ENCODE peak calls at places on chromosomes 4 and X, in seven cellular contexts. N is naive thymus-derived CD8-positive, alpha-beta T cell; F is stimulated activated CD8-positive, alpha-beta memory T cell treated with anti-CD3 and anti-CD28 coated beads, Interleukin-2, amount 100 ng/mL, for 48 hours; D is foreskin fibroblast; W is endothelial cell; R is skeletal muscle cell; C is fibroblast of lung. G is an unnamed sample.

GRCh38 chr4:11768251-11768972 is 339.7 kb upstream of the HS3ST1 start:
- DNase-seq in N (no peak), F (no peak), D (no peak), W (no peak), R (no peak), C (no peak), G (peak)

GRCh38 chr4:180106122-180106521 is 2137.1 kb upstream of the TENM3 start:
- DNase-seq in N (no peak), F (no peak), D (no peak), W (no peak), R (no peak), C (peak), G (no peak)

GRCh38 chr4:129239088-129239487 is 143.1 kb downstream of the C4orf33 start:
- DNase-seq in N (no peak), F (no peak), D (no peak), W (no peak), R (peak), C (peak), G (peak)

GRCh38 chr4:183746305-183747229 is 87.5 kb downstream of the TRAPPC11 start:
- DNase-seq in N (no peak), F (no peak), D (no peak), W (no peak), R (peak), C (no peak), G (no peak)

GRCh38 chr4:106315476-106315967 is 487 bp downstream of the TBCK start:
- DNase-seq in N (no peak), F (peak), D (no peak), W (no peak), R (no peak), C (peak), G (no peak)

GRCh38 chr4:188196134-188196735 is 57.0 kb downstream of the TRIML1 start:
- DNase-seq in N (no peak), F (no peak), D (no peak), W (no peak), R (no peak), C (peak), G (no peak)

GRCh38 chrX:16712116-16712824 is at the start of gene CTPS2:
- DNase-seq in N (peak), F (peak), D (peak), W (peak), R (no peak), C (peak), G (peak)

GRCh38 chr4:10164877-10165283 is 48.3 kb upstream of the WDR1 start:
- DNase-seq in N (no peak), F (no peak), D (peak), W (peak), R (no peak), C (peak), G (peak)

GRCh38 chr4:81538712-81539432 is 67.2 kb upstream of the RASGEF1B start:
- DNase-seq in N (no peak), F (no peak), D (no peak), W (no peak), R (no peak), C (no peak), G (no peak)

GRCh38 chrX:119579414-119579813 is 5.1 kb downstream of the UBE2A start:
- DNase-seq in N (no peak), F (no peak), D (no peak), W (no peak), R (no peak), C (no peak), G (no peak)

GRCh38 chrX:153901753-153902140 is 2.7 kb upstream of the AVPR2 start:
- DNase-seq in N (no peak), F (no peak), D (no peak), W (no peak), R (no peak), C (no peak), G (no peak)

GRCh38 chr4:152032722-152033131 is 271.9 kb upstream of the GATB start:
- DNase-seq in N (no peak), F (no peak), D (peak), W (no peak), R (peak), C (peak), G (no peak)

GRCh38 chr4:2343476-2343875 is 75.0 kb downstream of the ZFYVE28 start:
- DNase-seq in N (no peak), F (no peak), D (no peak), W (no peak), R (no peak), C (no peak), G (no peak)

GRCh38 chrX:111244238-111244750 is 26.0 kb downstream of the CAPN6 start:
- DNase-seq in N (no peak), F (no peak), D (peak), W (no peak), R (no peak), C (peak), G (peak)

GRCh38 chr4:78644744-78645330 is 93.3 kb downstream of the ANXA3 start:
- DNase-seq in N (peak), F (peak), D (peak), W (peak), R (peak), C (peak), G (peak)

GRCh38 chrX:150366951-150367545 is 3.9 kb downstream of the MAMLD1 start:
- DNase-seq in N (no peak), F (no peak), D (peak), W (no peak), R (no peak), C (peak), G (no peak)

GRCh38 chr4:81460115-81460836 is 11.4 kb downstream of the RASGEF1B start:
- DNase-seq in N (no peak), F (no peak), D (no peak), W (no peak), R (no peak), C (no peak), G (no peak)